ENCODE peak calls at places on chromosome 3, in nine cellular contexts. One of them, this sample, is unnamed.

GRCh38 chr3:162719684-162720341 is 1223.2 kb downstream of the OTOL1 start:
- DNase-seq in astrocyte: peak; percentile 93
- DNase-seq in IMR-90: peak; percentile 97
- DNase-seq in aorta: no peak
- DNase-seq in HepG2: no peak
- DNase-seq in CD8-positive, alpha-beta T cell: no peak
- DNase-seq in heart left ventricle: no peak
- DNase-seq in breast epithelium: no peak
- DNase-seq in K562: no peak
- DNase-seq in this sample: no peak

GRCh38 chr3:53649816-53650215 is 155.4 kb downstream of the CACNA1D start:
- DNase-seq in breast epithelium: no peak
- DNase-seq in astrocyte: no peak
- DNase-seq in IMR-90: no peak
- DNase-seq in K562: no peak
- DNase-seq in HepG2: no peak
- DNase-seq in CD8-positive, alpha-beta T cell: no peak
- DNase-seq in aorta: no peak
- DNase-seq in heart left ventricle: no peak
- DNase-seq in this sample: no peak

GRCh38 chr3:182722938-182723337 is 70.4 kb upstream of the ATP11B start:
- DNase-seq in K562: no peak
- DNase-seq in breast epithelium: no peak
- DNase-seq in heart left ventricle: no peak
- DNase-seq in HepG2: no peak
- DNase-seq in IMR-90: no peak
- DNase-seq in aorta: no peak
- DNase-seq in CD8-positive, alpha-beta T cell: no peak
- DNase-seq in astrocyte: no peak
- DNase-seq in this sample: no peak

GRCh38 chr3:114272271-114272670 is 21.6 kb upstream of the TIGIT start:
- DNase-seq in breast epithelium: no peak
- DNase-seq in astrocyte: peak; percentile 49
- DNase-seq in CD8-positive, alpha-beta T cell: no peak
- DNase-seq in IMR-90: no peak
- DNase-seq in heart left ventricle: no peak
- DNase-seq in K562: no peak
- DNase-seq in HepG2: no peak
- DNase-seq in aorta: no peak
- DNase-seq in this sample: no peak

GRCh38 chr3:183579967-183580720 is 24.6 kb upstream of the KLHL6 start:
- DNase-seq in HepG2: no peak
- DNase-seq in astrocyte: no peak
- DNase-seq in aorta: no peak
- DNase-seq in heart left ventricle: peak; percentile 38
- DNase-seq in IMR-90: no peak
- DNase-seq in CD8-positive, alpha-beta T cell: no peak
- DNase-seq in K562: peak; percentile 14
- DNase-seq in breast epithelium: no peak
- DNase-seq in this sample: no peak

GRCh38 chr3:143081844-143082778 is 37.5 kb upstream of the CHST2 start:
- DNase-seq in CD8-positive, alpha-beta T cell: no peak
- DNase-seq in heart left ventricle: no peak
- DNase-seq in IMR-90: no peak
- DNase-seq in astrocyte: no peak
- DNase-seq in aorta: no peak
- DNase-seq in breast epithelium: no peak
- DNase-seq in HepG2: no peak
- DNase-seq in K562: no peak
- DNase-seq in this sample: no peak

GRCh38 chr3:159762238-159762637 is 226.4 kb upstream of the IL12A start:
- DNase-seq in astrocyte: peak; percentile 49
- DNase-seq in K562: no peak
- DNase-seq in heart left ventricle: no peak
- DNase-seq in HepG2: no peak
- DNase-seq in aorta: no peak
- DNase-seq in IMR-90: no peak
- DNase-seq in CD8-positive, alpha-beta T cell: no peak
- DNase-seq in breast epithelium: no peak
- DNase-seq in this sample: peak; percentile 72

GRCh38 chr3:186985713-186986364 is 55.5 kb downstream of the ST6GAL1 start:
- DNase-seq in aorta: no peak
- DNase-seq in K562: peak; percentile 30
- DNase-seq in astrocyte: no peak
- DNase-seq in HepG2: no peak
- DNase-seq in breast epithelium: no peak
- DNase-seq in CD8-positive, alpha-beta T cell: no peak
- DNase-seq in IMR-90: no peak
- DNase-seq in heart left ventricle: no peak
- DNase-seq in this sample: no peak

GRCh38 chr3:27728195-27729087 is 6.3 kb upstream of the EOMES start:
- DNase-seq in breast epithelium: no peak
- DNase-seq in HepG2: peak; percentile 29
- DNase-seq in CD8-positive, alpha-beta T cell: no peak
- DNase-seq in K562: peak; percentile 35
- DNase-seq in astrocyte: no peak
- DNase-seq in IMR-90: no peak
- DNase-seq in heart left ventricle: no peak
- DNase-seq in aorta: no peak
- DNase-seq in this sample: peak; percentile 58

GRCh38 chr3:45225465-45226205 is 452 bp downstream of the TMEM158 start:
- DNase-seq in breast epithelium: no peak
- DNase-seq in IMR-90: no peak
- DNase-seq in aorta: peak; percentile 57
- DNase-seq in heart left ventricle: no peak
- DNase-seq in HepG2: no peak
- DNase-seq in CD8-positive, alpha-beta T cell: peak; percentile 39
- DNase-seq in astrocyte: peak; percentile 23
- DNase-seq in K562: peak; percentile 66
- DNase-seq in this sample: peak; percentile 35

GRCh38 chr3:16362781-16363180 is 97.8 kb downstream of the OXNAD1 start:
- DNase-seq in HepG2: no peak
- DNase-seq in aorta: no peak
- DNase-seq in heart left ventricle: no peak
- DNase-seq in breast epithelium: no peak
- DNase-seq in K562: no peak
- DNase-seq in IMR-90: peak; percentile 45
- DNase-seq in CD8-positive, alpha-beta T cell: no peak
- DNase-seq in astrocyte: peak; percentile 33
- DNase-seq in this sample: no peak

GRCh38 chr3:194472290-194472920 is 14.4 kb downstream of the ATP13A3 start:
- DNase-seq in breast epithelium: no peak
- DNase-seq in astrocyte: peak; percentile 61
- DNase-seq in CD8-positive, alpha-beta T cell: peak; percentile 21
- DNase-seq in aorta: no peak
- DNase-seq in K562: peak; percentile 67
- DNase-seq in heart left ventricle: no peak
- DNase-seq in IMR-90: peak; percentile 82
- DNase-seq in HepG2: peak; percentile 58
- DNase-seq in this sample: peak; percentile 58

GRCh38 chr3:179969525-179969924 is 67.2 kb downstream of the PEX5L start:
- DNase-seq in breast epithelium: no peak
- DNase-seq in aorta: no peak
- DNase-seq in heart left ventricle: no peak
- DNase-seq in CD8-positive, alpha-beta T cell: no peak
- DNase-seq in IMR-90: no peak
- DNase-seq in K562: no peak
- DNase-seq in astrocyte: peak; percentile 16
- DNase-seq in HepG2: no peak
- DNase-seq in this sample: no peak

GRCh38 chr3:195197764-195198423 is 73.1 kb downstream of the XXYLT1 start:
- DNase-seq in HepG2: no peak
- DNase-seq in heart left ventricle: no peak
- DNase-seq in CD8-positive, alpha-beta T cell: no peak
- DNase-seq in astrocyte: peak; percentile 83
- DNase-seq in IMR-90: peak; percentile 90
- DNase-seq in K562: peak; percentile 23
- DNase-seq in breast epithelium: no peak
- DNase-seq in aorta: no peak
- DNase-seq in this sample: no peak

GRCh38 chr3:31922962-31923361 is 58.1 kb downstream of the OSBPL10 start:
- DNase-seq in IMR-90: no peak
- DNase-seq in breast epithelium: no peak
- DNase-seq in astrocyte: no peak
- DNase-seq in HepG2: peak; percentile 83
- DNase-seq in CD8-positive, alpha-beta T cell: no peak
- DNase-seq in heart left ventricle: no peak
- DNase-seq in K562: no peak
- DNase-seq in aorta: no peak
- DNase-seq in this sample: peak; percentile 29

GRCh38 chr3:181252626-181253025 is 263.1 kb upstream of the DNAJC19 start:
- DNase-seq in aorta: no peak
- DNase-seq in breast epithelium: no peak
- DNase-seq in HepG2: no peak
- DNase-seq in CD8-positive, alpha-beta T cell: no peak
- DNase-seq in K562: no peak
- DNase-seq in astrocyte: no peak
- DNase-seq in heart left ventricle: no peak
- DNase-seq in IMR-90: no peak
- DNase-seq in this sample: peak; percentile 55

GRCh38 chr3:195790891-195791290 is 20.8 kb downstream of the MUC4 start:
- DNase-seq in HepG2: no peak
- DNase-seq in CD8-positive, alpha-beta T cell: no peak
- DNase-seq in aorta: peak; percentile 10
- DNase-seq in breast epithelium: no peak
- DNase-seq in IMR-90: no peak
- DNase-seq in heart left ventricle: no peak
- DNase-seq in astrocyte: no peak
- DNase-seq in K562: no peak
- DNase-seq in this sample: no peak

GRCh38 chr3:149767720-149768119 is 15.4 kb upstream of the COMMD2 start:
- DNase-seq in CD8-positive, alpha-beta T cell: no peak
- DNase-seq in aorta: no peak
- DNase-seq in IMR-90: no peak
- DNase-seq in heart left ventricle: no peak
- DNase-seq in HepG2: peak; percentile 18
- DNase-seq in astrocyte: no peak
- DNase-seq in breast epithelium: no peak
- DNase-seq in K562: no peak
- DNase-seq in this sample: no peak

GRCh38 chr3:34090876-34091275 is 292.4 kb downstream of the PDCD6IP start:
- DNase-seq in aorta: no peak
- DNase-seq in K562: no peak
- DNase-seq in astrocyte: no peak
- DNase-seq in IMR-90: no peak
- DNase-seq in heart left ventricle: no peak
- DNase-seq in breast epithelium: no peak
- DNase-seq in HepG2: no peak
- DNase-seq in CD8-positive, alpha-beta T cell: no peak
- DNase-seq in this sample: no peak

GRCh38 chr3:141412936-141413354 is 44.6 kb downstream of the ZBTB38 start:
- DNase-seq in K562: no peak
- DNase-seq in aorta: peak; percentile 96
- DNase-seq in heart left ventricle: peak; percentile 89
- DNase-seq in HepG2: peak; percentile 93
- DNase-seq in CD8-positive, alpha-beta T cell: no peak
- DNase-seq in breast epithelium: peak; percentile 88
- DNase-seq in astrocyte: peak; percentile 81
- DNase-seq in IMR-90: peak; percentile 85
- DNase-seq in this sample: no peak
- H3K4me1 ChIP-seq in K562: peaks cover 2% of the 10 kb centered on the region
- H3K4me1 ChIP-seq in aorta: peaks cover 4% of the 10 kb centered on the region
- H3K4me1 ChIP-seq in heart left ventricle: peaks cover 50% of the 10 kb centered on the region
- H3K4me1 ChIP-seq in HepG2: peaks cover 67% of the 10 kb centered on the region
- H3K4me1 ChIP-seq in CD8-positive, alpha-beta T cell: peaks cover 78% of the 10 kb centered on the region
- H3K4me1 ChIP-seq in breast epithelium: peaks cover 38% of the 10 kb centered on the region
- H3K4me1 ChIP-seq in astrocyte: peaks cover 60% of the 10 kb centered on the region
- H3K4me1 ChIP-seq in IMR-90: peaks cover 39% of the 10 kb centered on the region
- H3K4me1 ChIP-seq in this sample: peaks cover 17% of the 10 kb centered on the region

DNA sequence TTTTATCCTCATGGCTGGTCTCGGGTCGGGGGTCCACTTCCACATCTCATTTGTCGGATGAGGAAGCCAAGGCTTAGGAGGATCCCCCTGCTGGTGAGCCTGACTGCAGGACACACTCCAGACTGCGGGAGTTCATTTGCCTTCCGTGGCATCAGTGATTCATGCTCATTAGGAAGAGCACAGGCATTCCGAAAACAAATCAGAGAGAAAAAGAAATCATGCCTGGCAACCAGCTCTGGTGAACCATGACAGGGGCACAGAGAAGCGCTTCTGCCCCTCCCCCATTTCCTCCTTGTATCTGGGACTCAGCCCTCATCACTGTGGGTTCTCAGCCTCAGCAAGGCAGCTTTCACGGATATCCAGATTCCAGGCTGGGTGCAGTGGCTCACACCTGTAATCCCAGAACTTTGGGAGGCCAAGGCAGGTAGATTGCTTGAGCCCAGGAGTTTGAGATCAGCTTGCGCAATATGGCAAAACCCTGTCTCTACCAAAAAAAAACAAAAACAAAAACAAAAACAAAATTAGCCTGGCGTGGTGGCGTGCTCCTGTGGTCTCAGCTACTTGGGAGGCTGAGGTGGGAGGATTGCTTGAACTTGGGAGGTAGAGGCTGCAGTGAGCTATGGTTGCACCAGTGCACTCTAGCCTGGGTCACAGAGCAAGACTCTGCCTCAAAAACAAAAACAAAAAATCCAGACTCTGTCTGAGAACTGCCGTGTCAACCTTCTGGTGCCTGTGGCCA is 28.4 kb downstream of the IRAK2 start:
- DNase-seq in astrocyte: peak; percentile 90
- DNase-seq in CD8-positive, alpha-beta T cell: peak; percentile 58
- DNase-seq in IMR-90: peak; percentile 96
- DNase-seq in HepG2: peak; percentile 28
- DNase-seq in K562: peak; percentile 48
- DNase-seq in aorta: peak; percentile 75
- DNase-seq in breast epithelium: no peak
- DNase-seq in heart left ventricle: no peak
- DNase-seq in this sample: no peak
- H3K4me1 ChIP-seq in astrocyte: peaks cover 48% of the 10 kb centered on the region
- H3K4me1 ChIP-seq in CD8-positive, alpha-beta T cell: peaks cover 83% of the 10 kb centered on the region
- H3K4me1 ChIP-seq in IMR-90: peaks cover 38% of the 10 kb centered on the region
- H3K4me1 ChIP-seq in HepG2: peaks cover 60% of the 10 kb centered on the region
- H3K4me1 ChIP-seq in K562: peaks cover 61% of the 10 kb centered on the region
- H3K4me1 ChIP-seq in aorta: peaks cover 18% of the 10 kb centered on the region
- H3K4me1 ChIP-seq in breast epithelium: peaks cover 45% of the 10 kb centered on the region
- H3K4me1 ChIP-seq in heart left ventricle: peaks cover 39% of the 10 kb centered on the region
- H3K4me1 ChIP-seq in this sample: no peaks in the 10 kb centered on the region

GRCh38 chr3:147914532-147914931 is 505.4 kb downstream of the ZIC1 start:
- DNase-seq in IMR-90: no peak
- DNase-seq in CD8-positive, alpha-beta T cell: no peak
- DNase-seq in aorta: no peak
- DNase-seq in HepG2: no peak
- DNase-seq in heart left ventricle: no peak
- DNase-seq in breast epithelium: no peak
- DNase-seq in K562: no peak
- DNase-seq in astrocyte: no peak
- DNase-seq in this sample: no peak
- H3K4me1 ChIP-seq in IMR-90: no peaks in the 10 kb centered on the region
- H3K4me1 ChIP-seq in CD8-positive, alpha-beta T cell: no peaks in the 10 kb centered on the region
- H3K4me1 ChIP-seq in aorta: no peaks in the 10 kb centered on the region
- H3K4me1 ChIP-seq in HepG2: no peaks in the 10 kb centered on the region
- H3K4me1 ChIP-seq in heart left ventricle: no peaks in the 10 kb centered on the region
- H3K4me1 ChIP-seq in breast epithelium: no peaks in the 10 kb centered on the region
- H3K4me1 ChIP-seq in K562: no peaks in the 10 kb centered on the region
- H3K4me1 ChIP-seq in astrocyte: no peaks in the 10 kb centered on the region
- H3K4me1 ChIP-seq in this sample: no peaks in the 10 kb centered on the region

DNA sequence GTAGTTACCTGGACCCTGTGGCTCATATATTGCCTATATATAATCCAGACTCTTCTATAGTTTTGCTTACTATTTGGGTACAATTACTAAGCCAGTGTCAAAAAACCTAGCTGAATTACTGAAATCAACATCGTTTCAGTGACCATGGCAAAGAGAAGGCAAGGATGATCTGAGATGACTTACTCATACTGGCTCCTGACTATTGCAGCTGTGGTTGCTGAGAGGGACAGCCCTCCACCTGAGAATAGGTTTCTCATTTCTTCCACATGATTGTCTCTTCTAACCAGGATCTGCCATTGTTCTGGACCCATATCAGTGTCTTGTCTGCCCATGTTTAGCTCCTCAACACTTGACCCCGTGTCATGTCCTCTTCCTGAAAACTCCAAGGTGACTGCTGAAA is 30.2 kb downstream of the CASR start:
- DNase-seq in HepG2: no peak
- DNase-seq in astrocyte: no peak
- DNase-seq in CD8-positive, alpha-beta T cell: no peak
- DNase-seq in breast epithelium: no peak
- DNase-seq in K562: no peak
- DNase-seq in heart left ventricle: no peak
- DNase-seq in aorta: no peak
- DNase-seq in IMR-90: no peak
- DNase-seq in this sample: no peak
- H3K4me1 ChIP-seq in HepG2: no peaks in the 10 kb centered on the region
- H3K4me1 ChIP-seq in astrocyte: no peaks in the 10 kb centered on the region
- H3K4me1 ChIP-seq in CD8-positive, alpha-beta T cell: no peaks in the 10 kb centered on the region
- H3K4me1 ChIP-seq in breast epithelium: no peaks in the 10 kb centered on the region
- H3K4me1 ChIP-seq in K562: no peaks in the 10 kb centered on the region
- H3K4me1 ChIP-seq in heart left ventricle: no peaks in the 10 kb centered on the region
- H3K4me1 ChIP-seq in aorta: no peaks in the 10 kb centered on the region
- H3K4me1 ChIP-seq in IMR-90: no peaks in the 10 kb centered on the region
- H3K4me1 ChIP-seq in this sample: no peaks in the 10 kb centered on the region

This sample was measured in HAP-1.